ENCODE peak calls at places on chromosomes 11 and 22, in seven cellular contexts. I, Q, H, F, X, D and T are unnamed samples.

GRCh38 chr11:18780329-18780728 is 11.3 kb downstream of the PTPN5 start:
- DNase-seq in I (no peak), Q (no peak), H (no peak), F (no peak), X (no peak), D (no peak), T (no peak)

GRCh38 chr22:42544686-42545085 is 9.1 kb upstream of the SERHL2 start:
- DNase-seq in I (no peak), Q (no peak), H (peak; percentile 37), F (no peak), X (no peak), D (no peak), T (no peak)

GRCh38 chr11:88398372-88399140 is 61.0 kb upstream of the CTSC start:
- DNase-seq in I (peak; percentile 82), Q (no peak), H (peak; percentile 59), F (no peak), X (no peak), D (no peak), T (no peak)

GRCh38 chr11:11701070-11701469 is 79.3 kb upstream of the GALNT18 start:
- DNase-seq in I (peak; percentile 20), Q (no peak), H (no peak), F (no peak), X (no peak), D (no peak), T (no peak)

GRCh38 chr11:71078482-71078881 is 173.9 kb downstream of the SHANK2 start:
- DNase-seq in I (no peak), Q (no peak), H (no peak), F (no peak), X (no peak), D (no peak), T (peak; percentile 44)

GRCh38 chr11:117621226-117621625 is 175.8 kb downstream of the DSCAML1 start:
- DNase-seq in I (no peak), Q (no peak), H (peak; percentile 1), F (no peak), X (no peak), D (no peak), T (peak; percentile 14)

GRCh38 chr11:22461626-22462025 is 123.4 kb downstream of the SLC17A6 start:
- DNase-seq in I (peak; percentile 1), Q (no peak), H (no peak), F (no peak), X (no peak), D (no peak), T (no peak)

GRCh38 chr11:3103076-3103475 is 45.9 kb upstream of the CARS1 start:
- DNase-seq in I (no peak), Q (no peak), H (no peak), F (peak; percentile 56), X (no peak), D (no peak), T (no peak)

GRCh38 chr11:72758690-72759389 is 6.6 kb upstream of the ARAP1 start:
- DNase-seq in I (no peak), Q (no peak), H (peak; percentile 91), F (peak; percentile 79), X (no peak), D (no peak), T (peak; percentile 90)